ENCODE peak calls at places on chromosomes 2 and 18, in eight cellular contexts. One of them, this sample, is unnamed.
A peak's percentile ranks its signal among the peaks of the same experiment; 100 is the strongest.

GRCh38 chr2:152036611-152037469 is 62.0 kb downstream of the CACNB4 start:
- DNase-seq in Karpas-422: peak; percentile 88
- DNase-seq in IMR-90: peak; percentile 71
- DNase-seq in GM12878: no peak
- DNase-seq in endodermal cell: peak; percentile 92
- DNase-seq in endothelial cell of umbilical vein: peak; percentile 75
- DNase-seq in adipocyte: peak; percentile 87
- DNase-seq in GM23248: peak; percentile 79
- DNase-seq in this sample: peak; percentile 73

GRCh38 chr2:209473930-209474419 is 50.1 kb downstream of the MAP2 start:
- DNase-seq in Karpas-422: no peak
- DNase-seq in IMR-90: peak; percentile 88
- DNase-seq in GM12878: no peak
- DNase-seq in endodermal cell: no peak
- DNase-seq in endothelial cell of umbilical vein: peak; percentile 80
- DNase-seq in adipocyte: peak; percentile 92
- DNase-seq in GM23248: peak; percentile 91
- DNase-seq in this sample: peak; percentile 24

GRCh38 chr2:6914829-6915228 is 2.4 kb upstream of the RNF144A start:
- DNase-seq in Karpas-422: no peak
- DNase-seq in IMR-90: peak; percentile 2
- DNase-seq in GM12878: no peak
- DNase-seq in endodermal cell: no peak
- DNase-seq in endothelial cell of umbilical vein: peak; percentile 60
- DNase-seq in adipocyte: no peak
- DNase-seq in GM23248: peak; percentile 54
- DNase-seq in this sample: no peak

GRCh38 chr2:37414470-37414949 is 70.1 kb downstream of the QPCT start:
- DNase-seq in Karpas-422: peak; percentile 80
- DNase-seq in IMR-90: peak; percentile 81
- DNase-seq in GM12878: peak; percentile 53
- DNase-seq in endodermal cell: no peak
- DNase-seq in endothelial cell of umbilical vein: peak; percentile 71
- DNase-seq in adipocyte: peak; percentile 88
- DNase-seq in GM23248: peak; percentile 85
- DNase-seq in this sample: peak; percentile 39

GRCh38 chr2:172821370-172822338 is 86.0 kb downstream of the RAPGEF4 start:
- DNase-seq in Karpas-422: no peak
- DNase-seq in IMR-90: peak; percentile 25
- DNase-seq in GM12878: no peak
- DNase-seq in endodermal cell: no peak
- DNase-seq in endothelial cell of umbilical vein: peak; percentile 92
- DNase-seq in adipocyte: no peak
- DNase-seq in GM23248: no peak
- DNase-seq in this sample: no peak

GRCh38 chr2:241358470-241358869 is 2.4 kb downstream of the FARP2 start:
- DNase-seq in Karpas-422: no peak
- DNase-seq in IMR-90: no peak
- DNase-seq in GM12878: peak; percentile 85
- DNase-seq in endodermal cell: no peak
- DNase-seq in endothelial cell of umbilical vein: peak; percentile 89
- DNase-seq in adipocyte: no peak
- DNase-seq in GM23248: no peak
- DNase-seq in this sample: no peak

GRCh38 chr2:40127890-40128548 is 323.9 kb downstream of the SLC8A1 start:
- DNase-seq in Karpas-422: no peak
- DNase-seq in IMR-90: peak; percentile 97
- DNase-seq in GM12878: no peak
- DNase-seq in endodermal cell: no peak
- DNase-seq in endothelial cell of umbilical vein: no peak
- DNase-seq in adipocyte: peak; percentile 83
- DNase-seq in GM23248: peak; percentile 71
- DNase-seq in this sample: no peak

GRCh38 chr2:179021258-179021657 is 28.7 kb downstream of the CCDC141 start:
- DNase-seq in Karpas-422: no peak
- DNase-seq in IMR-90: no peak
- DNase-seq in GM12878: peak; percentile 84
- DNase-seq in endodermal cell: no peak
- DNase-seq in endothelial cell of umbilical vein: no peak
- DNase-seq in adipocyte: no peak
- DNase-seq in GM23248: no peak
- DNase-seq in this sample: no peak

GRCh38 chr2:157420771-157421323 is 23.0 kb downstream of the CYTIP start:
- DNase-seq in Karpas-422: no peak
- DNase-seq in IMR-90: peak; percentile 8
- DNase-seq in GM12878: no peak
- DNase-seq in endodermal cell: no peak
- DNase-seq in endothelial cell of umbilical vein: no peak
- DNase-seq in adipocyte: peak; percentile 79
- DNase-seq in GM23248: peak; percentile 50
- DNase-seq in this sample: no peak

GRCh38 chr2:104854507-104855173 is 725 bp downstream of the POU3F3 start:
- DNase-seq in Karpas-422: no peak
- DNase-seq in IMR-90: no peak
- DNase-seq in GM12878: no peak
- DNase-seq in endodermal cell: peak; percentile 65
- DNase-seq in endothelial cell of umbilical vein: no peak
- DNase-seq in adipocyte: no peak
- DNase-seq in GM23248: peak; percentile 12
- DNase-seq in this sample: no peak

GRCh38 chr18:78542204-78542603 is 437.4 kb upstream of the SALL3 start:
- DNase-seq in Karpas-422: no peak
- DNase-seq in IMR-90: no peak
- DNase-seq in GM12878: no peak
- DNase-seq in endodermal cell: no peak
- DNase-seq in endothelial cell of umbilical vein: no peak
- DNase-seq in adipocyte: no peak
- DNase-seq in GM23248: no peak
- DNase-seq in this sample: no peak

GRCh38 chr2:69010437-69011194 is 2.4 kb upstream of the ANTXR1 start:
- DNase-seq in Karpas-422: no peak
- DNase-seq in IMR-90: no peak
- DNase-seq in GM12878: no peak
- DNase-seq in endodermal cell: no peak
- DNase-seq in endothelial cell of umbilical vein: no peak
- DNase-seq in adipocyte: no peak
- DNase-seq in GM23248: peak; percentile 69
- DNase-seq in this sample: no peak

GRCh38 chr2:171297951-171298350 is 135.8 kb downstream of the METTL8 start:
- DNase-seq in Karpas-422: no peak
- DNase-seq in IMR-90: peak; percentile 67
- DNase-seq in GM12878: no peak
- DNase-seq in endodermal cell: no peak
- DNase-seq in endothelial cell of umbilical vein: no peak
- DNase-seq in adipocyte: peak; percentile 65
- DNase-seq in GM23248: peak; percentile 77
- DNase-seq in this sample: peak; percentile 29

GRCh38 chr2:43637030-43637803 is at the start of gene PLEKHH2:
- DNase-seq in Karpas-422: no peak
- DNase-seq in IMR-90: peak; percentile 83
- DNase-seq in GM12878: peak; percentile 19
- DNase-seq in endodermal cell: peak; percentile 98
- DNase-seq in endothelial cell of umbilical vein: peak; percentile 84
- DNase-seq in adipocyte: peak; percentile 95
- DNase-seq in GM23248: peak; percentile 92
- DNase-seq in this sample: peak; percentile 77
- H3K9ac ChIP-seq in Karpas-422: no peak within 1 kb of the TSS
- H3K9ac ChIP-seq in IMR-90: peak within 1 kb of the TSS; percentile 47
- H3K9ac ChIP-seq in GM12878: no peak within 1 kb of the TSS
- H3K9ac ChIP-seq in endodermal cell: no peak within 1 kb of the TSS
- H3K9ac ChIP-seq in endothelial cell of umbilical vein: peak within 1 kb of the TSS; percentile 34
- H3K9ac ChIP-seq in adipocyte: peak within 1 kb of the TSS; percentile 61
- H3K9ac ChIP-seq in GM23248: peak within 1 kb of the TSS; percentile 59
- H3K9ac ChIP-seq in this sample: peak within 1 kb of the TSS; percentile 60

DNA sequence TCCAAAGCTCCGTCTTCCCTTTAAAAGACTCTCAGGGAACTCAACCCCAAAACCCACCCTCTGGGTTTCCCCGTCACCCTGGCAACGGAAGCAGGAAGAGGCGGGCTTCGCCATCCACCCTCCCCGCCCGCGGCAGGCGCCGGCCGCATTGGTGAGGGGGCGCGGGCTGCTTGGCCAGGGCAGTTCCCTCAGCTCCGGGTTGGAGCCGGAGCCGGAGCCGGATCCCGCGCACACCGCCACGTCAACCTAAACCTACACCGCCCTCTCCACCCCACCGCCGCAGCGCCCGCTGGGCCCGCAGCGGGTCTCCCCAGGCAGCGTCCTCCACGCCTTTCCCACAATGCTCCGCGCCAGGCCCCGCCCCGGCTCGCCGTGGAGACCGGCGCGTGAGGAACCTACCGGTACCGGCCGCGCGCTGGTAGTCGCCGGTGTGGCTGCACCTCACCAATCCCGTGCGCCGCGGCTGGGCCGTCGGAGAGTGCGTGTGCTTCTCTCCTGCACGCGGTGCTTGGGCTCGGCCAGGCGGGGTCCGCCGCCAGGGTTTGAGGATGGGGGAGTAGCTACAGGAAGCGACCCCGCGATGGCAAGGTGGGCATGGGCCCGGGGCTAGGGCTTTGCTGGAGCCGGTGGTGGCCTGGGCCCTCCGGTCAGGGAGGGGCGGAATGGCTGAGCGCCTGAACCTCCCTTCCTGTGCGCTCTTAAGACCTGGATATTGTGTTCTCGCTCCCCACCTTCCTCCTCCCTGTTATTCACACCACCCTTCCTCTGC is at the start of gene DNAJC10:
- DNase-seq in Karpas-422: peak; percentile 92
- DNase-seq in IMR-90: peak; percentile 93
- DNase-seq in GM12878: peak; percentile 56
- DNase-seq in endodermal cell: peak; percentile 97
- DNase-seq in endothelial cell of umbilical vein: peak; percentile 98
- DNase-seq in adipocyte: peak; percentile 97
- DNase-seq in GM23248: peak; percentile 93
- DNase-seq in this sample: peak; percentile 87
- H3K9ac ChIP-seq in Karpas-422: peak within 1 kb of the TSS; percentile 98
- H3K9ac ChIP-seq in IMR-90: peak within 1 kb of the TSS; percentile 76
- H3K9ac ChIP-seq in GM12878: peak within 1 kb of the TSS; percentile 82
- H3K9ac ChIP-seq in endodermal cell: peak within 1 kb of the TSS; percentile 73
- H3K9ac ChIP-seq in endothelial cell of umbilical vein: peak within 1 kb of the TSS; percentile 93
- H3K9ac ChIP-seq in adipocyte: peak within 1 kb of the TSS; percentile 97
- H3K9ac ChIP-seq in GM23248: peak within 1 kb of the TSS; percentile 85
- H3K9ac ChIP-seq in this sample: peak within 1 kb of the TSS; percentile 94

DNA sequence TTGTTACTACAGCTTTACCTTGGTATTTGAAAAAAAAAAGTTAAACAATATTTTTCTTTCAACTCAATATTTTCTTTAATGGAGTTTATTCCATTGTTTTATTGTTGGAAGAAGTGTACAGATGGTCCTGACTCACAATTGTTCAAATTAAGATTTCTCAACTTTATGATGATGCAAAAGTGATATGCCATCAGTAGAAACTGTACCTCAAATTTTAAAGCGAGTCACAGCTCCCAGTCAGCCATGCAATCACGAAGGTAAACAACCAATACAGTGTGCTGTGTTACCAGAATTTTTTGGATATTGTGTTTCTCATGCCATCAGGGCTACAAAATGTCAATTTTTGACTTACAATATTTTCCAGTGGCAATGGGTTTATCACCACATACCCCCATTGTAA is 54.0 kb upstream of the COL5A2 start:
- DNase-seq in Karpas-422: no peak
- DNase-seq in IMR-90: peak; percentile 58
- DNase-seq in GM12878: no peak
- DNase-seq in endodermal cell: no peak
- DNase-seq in endothelial cell of umbilical vein: no peak
- DNase-seq in adipocyte: peak; percentile 60
- DNase-seq in GM23248: peak; percentile 78
- DNase-seq in this sample: no peak
- H3K9ac ChIP-seq in Karpas-422: no peak overlapping the region
- H3K9ac ChIP-seq in IMR-90: no peak overlapping the region
- H3K9ac ChIP-seq in GM12878: no peak overlapping the region
- H3K9ac ChIP-seq in endodermal cell: no peak overlapping the region
- H3K9ac ChIP-seq in endothelial cell of umbilical vein: no peak overlapping the region
- H3K9ac ChIP-seq in adipocyte: no peak overlapping the region
- H3K9ac ChIP-seq in GM23248: peak overlapping the region; percentile 27
- H3K9ac ChIP-seq in this sample: no peak overlapping the region

GRCh38 chr2:195590866-195591215 is 66.2 kb upstream of the SLC39A10 start:
- DNase-seq in Karpas-422: no peak
- DNase-seq in IMR-90: no peak
- DNase-seq in GM12878: no peak
- DNase-seq in endodermal cell: no peak
- DNase-seq in endothelial cell of umbilical vein: no peak
- DNase-seq in adipocyte: no peak
- DNase-seq in GM23248: peak; percentile 7
- DNase-seq in this sample: no peak

GRCh38 chr2:195587966-195588365 is 69.1 kb upstream of the SLC39A10 start:
- DNase-seq in Karpas-422: no peak
- DNase-seq in IMR-90: no peak
- DNase-seq in GM12878: no peak
- DNase-seq in endodermal cell: no peak
- DNase-seq in endothelial cell of umbilical vein: no peak
- DNase-seq in adipocyte: no peak
- DNase-seq in GM23248: no peak
- DNase-seq in this sample: no peak

GRCh38 chr2:195590199-195590865 is 66.7 kb upstream of the SLC39A10 start:
- DNase-seq in Karpas-422: no peak
- DNase-seq in IMR-90: no peak
- DNase-seq in GM12878: no peak
- DNase-seq in endodermal cell: no peak
- DNase-seq in endothelial cell of umbilical vein: no peak
- DNase-seq in adipocyte: no peak
- DNase-seq in GM23248: peak; percentile 27
- DNase-seq in this sample: no peak

GRCh38 chr2:195582188-195582587 is 74.8 kb upstream of the SLC39A10 start:
- DNase-seq in Karpas-422: no peak
- DNase-seq in IMR-90: no peak
- DNase-seq in GM12878: no peak
- DNase-seq in endodermal cell: no peak
- DNase-seq in endothelial cell of umbilical vein: no peak
- DNase-seq in adipocyte: no peak
- DNase-seq in GM23248: no peak
- DNase-seq in this sample: no peak

DNA sequence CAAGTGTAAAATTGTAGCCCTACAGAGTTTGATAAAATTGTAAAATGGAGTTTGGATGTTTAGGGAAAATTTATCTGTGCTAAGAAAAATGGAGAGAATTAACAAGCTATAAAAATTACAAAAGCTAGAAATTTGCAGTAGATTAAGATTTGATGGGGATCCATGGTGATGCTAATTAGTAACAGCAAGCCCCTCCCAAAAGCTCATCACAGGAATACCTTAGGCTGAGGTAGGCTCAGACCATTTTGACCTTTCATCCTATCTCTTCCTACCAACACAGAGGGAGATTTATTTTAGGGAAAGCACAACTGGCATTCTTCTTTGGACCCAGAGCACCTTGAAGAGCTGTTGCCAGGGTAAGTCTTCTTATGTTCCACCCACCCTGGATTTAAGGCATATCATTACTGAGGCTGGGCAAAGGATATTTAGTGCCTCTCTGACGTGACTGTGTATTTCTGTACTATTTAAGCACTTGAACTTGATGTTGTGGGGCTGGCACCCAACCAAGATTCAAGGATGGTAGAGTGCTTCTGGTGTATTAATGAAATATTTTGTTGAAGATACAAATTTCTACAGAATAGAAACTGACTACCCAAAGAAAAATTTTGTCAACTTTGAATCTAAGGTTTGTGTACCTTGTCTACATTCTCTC is 70.8 kb upstream of the SLC39A10 start:
- DNase-seq in Karpas-422: no peak
- DNase-seq in IMR-90: no peak
- DNase-seq in GM12878: no peak
- DNase-seq in endodermal cell: no peak
- DNase-seq in endothelial cell of umbilical vein: no peak
- DNase-seq in adipocyte: no peak
- DNase-seq in GM23248: no peak
- DNase-seq in this sample: no peak
- H3K9ac ChIP-seq in Karpas-422: no peak overlapping the region
- H3K9ac ChIP-seq in IMR-90: no peak overlapping the region
- H3K9ac ChIP-seq in GM12878: no peak overlapping the region
- H3K9ac ChIP-seq in endodermal cell: no peak overlapping the region
- H3K9ac ChIP-seq in endothelial cell of umbilical vein: no peak overlapping the region
- H3K9ac ChIP-seq in adipocyte: no peak overlapping the region
- H3K9ac ChIP-seq in GM23248: no peak overlapping the region
- H3K9ac ChIP-seq in this sample: no peak overlapping the region